ENCODE peak calls at places on chromosome 14, in five cellular contexts. Y is naive thymus-derived CD4-positive, alpha-beta T cell; J is Caco-2; D is right cardiac atrium; F is A549. I is an unnamed sample.

GRCh38 chr14:99055816-99056215 is 216.2 kb downstream of the BCL11B start:
- DNase-seq in Y (no peak), J (no peak), D (no peak), F (no peak), I (no peak)

GRCh38 chr14:81737938-81738337 is 204.3 kb upstream of the SEL1L start:
- DNase-seq in Y (no peak), J (no peak), D (no peak), F (no peak), I (no peak)

GRCh38 chr14:24054324-24054641 is 2.5 kb downstream of the CARMIL3 start:
- DNase-seq in Y (no peak), J (no peak), D (peak; percentile 37), F (no peak), I (no peak)

GRCh38 chr14:60363275-60363674 is 114.3 kb downstream of the PPM1A start:
- DNase-seq in Y (no peak), J (no peak), D (no peak), F (no peak), I (no peak)

GRCh38 chr14:97634786-97635185 is 837.6 kb downstream of the VRK1 start:
- DNase-seq in Y (peak; percentile 65), J (no peak), D (no peak), F (no peak), I (no peak)

GRCh38 chr14:70641548-70642312 is at the start of gene TTC9:
- DNase-seq in Y (peak; percentile 24), J (peak; percentile 60), D (peak; percentile 67), F (peak; percentile 52), I (no peak)

GRCh38 chr14:23300687-23301223 is 1.9 kb downstream of the PPP1R3E start:
- DNase-seq in Y (peak; percentile 13), J (peak; percentile 29), D (peak; percentile 82), F (no peak), I (no peak)

GRCh38 chr14:22536853-22537338 is 52.1 kb downstream of the DAD1 start:
- DNase-seq in Y (no peak), J (peak; percentile 15), D (peak; percentile 62), F (peak; percentile 90), I (no peak)

GRCh38 chr14:89232366-89233070 is 184.5 kb downstream of the FOXN3 start:
- DNase-seq in Y (no peak), J (peak; percentile 21), D (no peak), F (no peak), I (no peak)

GRCh38 chr14:94341654-94342333 is 18.7 kb upstream of the SERPINA6 start:
- DNase-seq in Y (no peak), J (no peak), D (no peak), F (no peak), I (no peak)

GRCh38 chr14:90699016-90699415 is 117.2 kb downstream of the TTC7B start:
- DNase-seq in Y (no peak), J (no peak), D (no peak), F (no peak), I (no peak)

GRCh38 chr14:79016828-79017505 is 846.8 kb downstream of the NRXN3 start:
- DNase-seq in Y (no peak), J (peak; percentile 26), D (no peak), F (no peak), I (no peak)

GRCh38 chr14:61025239-61026223 is 44.5 kb downstream of the SLC38A6 start:
- DNase-seq in Y (peak; percentile 29), J (peak; percentile 64), D (peak; percentile 69), F (peak; percentile 31), I (peak; percentile 25)

GRCh38 chr14:30779210-30779609 is 95.1 kb upstream of the COCH start:
- DNase-seq in Y (no peak), J (no peak), D (no peak), F (no peak), I (no peak)

GRCh38 chr14:94048676-94049624 is 22.8 kb downstream of the OTUB2 start:
- DNase-seq in Y (no peak), J (no peak), D (peak; percentile 26), F (no peak), I (no peak)

GRCh38 chr14:89027097-89027740 is 202.8 kb downstream of the TTC8 start:
- DNase-seq in Y (peak; percentile 33), J (peak; percentile 72), D (peak; percentile 80), F (peak; percentile 72), I (no peak)

GRCh38 chr14:105480807-105481801 is 5.6 kb upstream of the CRIP1 start:
- DNase-seq in Y (peak; percentile 87), J (peak; percentile 95), D (peak; percentile 96), F (peak; percentile 86), I (no peak)

GRCh38 chr14:32494566-32495434 is 165.7 kb downstream of the AKAP6 start:
- DNase-seq in Y (no peak), J (no peak), D (peak; percentile 30), F (no peak), I (no peak)

GRCh38 chr14:99779751-99780150 is 13.5 kb upstream of the EML1 start:
- DNase-seq in Y (no peak), J (no peak), D (no peak), F (no peak), I (no peak)

GRCh38 chr14:102795060-102795925 is 18.0 kb downstream of the TRAF3 start:
- DNase-seq in Y (no peak), J (peak; percentile 65), D (peak; percentile 72), F (peak; percentile 86), I (no peak)

GRCh38 chr14:64234877-64235651 is 59.1 kb downstream of the ESR2 start:
- DNase-seq in Y (no peak), J (no peak), D (peak; percentile 51), F (no peak), I (no peak)

GRCh38 chr14:77102154-77102553 is 4.1 kb downstream of the CIPC start:
- DNase-seq in Y (no peak), J (no peak), D (no peak), F (no peak), I (no peak)

GRCh38 chr14:21257395-21258193 is 11.6 kb downstream of the HNRNPC start:
- DNase-seq in Y (no peak), J (no peak), D (no peak), F (no peak), I (no peak)

GRCh38 chr14:65156568-65157366 is 54.5 kb upstream of the MAX start:
- DNase-seq in Y (no peak), J (no peak), D (peak; percentile 70), F (no peak), I (no peak)

GRCh38 chr14:75339059-75339458 is 60.4 kb downstream of the FOS start:
- DNase-seq in Y (no peak), J (no peak), D (no peak), F (no peak), I (no peak)

GRCh38 chr14:75328575-75328974 is 49.9 kb downstream of the FOS start:
- DNase-seq in Y (no peak), J (no peak), D (no peak), F (no peak), I (no peak)

GRCh38 chr14:75335588-75335987 is 57.0 kb downstream of the FOS start:
- DNase-seq in Y (no peak), J (no peak), D (no peak), F (no peak), I (no peak)

GRCh38 chr14:75334191-75335051 is 55.8 kb downstream of the FOS start:
- DNase-seq in Y (peak; percentile 67), J (no peak), D (peak; percentile 83), F (no peak), I (no peak)

GRCh38 chr14:75333523-75334190 is 55.0 kb downstream of the FOS start:
- DNase-seq in Y (peak; percentile 4), J (no peak), D (peak; percentile 70), F (no peak), I (no peak)
- H3K4me3 ChIP-seq in Y (peak overlapping the region; percentile 71), J (no peak overlapping the region), D (no peak overlapping the region), F (no peak overlapping the region), I (no peak overlapping the region)

GRCh38 chr14:68397827-68398226 is 395.0 kb downstream of the ZFP36L1 start:
- DNase-seq in Y (no peak), J (peak; percentile 32), D (no peak), F (no peak), I (no peak)
- H3K4me1 ChIP-seq in Y (no peaks in the 10 kb centered on the region), J (peaks cover 34% of the 10 kb centered on the region), D (peaks cover 14% of the 10 kb centered on the region), F (peaks cover 30% of the 10 kb centered on the region), I (peaks cover 5% of the 10 kb centered on the region)

GRCh38 chr14:36506732-36507614 is 13.1 kb downstream of the NKX2-1 start:
- DNase-seq in Y (no peak), J (no peak), D (no peak), F (no peak), I (no peak)

GRCh38 chr14:36504805-36505192 is 15.2 kb downstream of the NKX2-1 start:
- DNase-seq in Y (no peak), J (no peak), D (no peak), F (no peak), I (no peak)

GRCh38 chr14:36503771-36504741 is 16.0 kb downstream of the NKX2-1 start:
- DNase-seq in Y (no peak), J (no peak), D (no peak), F (no peak), I (no peak)

GRCh38 chr14:36505892-36506731 is 13.9 kb downstream of the NKX2-1 start:
- DNase-seq in Y (no peak), J (no peak), D (no peak), F (no peak), I (no peak)

DNA sequence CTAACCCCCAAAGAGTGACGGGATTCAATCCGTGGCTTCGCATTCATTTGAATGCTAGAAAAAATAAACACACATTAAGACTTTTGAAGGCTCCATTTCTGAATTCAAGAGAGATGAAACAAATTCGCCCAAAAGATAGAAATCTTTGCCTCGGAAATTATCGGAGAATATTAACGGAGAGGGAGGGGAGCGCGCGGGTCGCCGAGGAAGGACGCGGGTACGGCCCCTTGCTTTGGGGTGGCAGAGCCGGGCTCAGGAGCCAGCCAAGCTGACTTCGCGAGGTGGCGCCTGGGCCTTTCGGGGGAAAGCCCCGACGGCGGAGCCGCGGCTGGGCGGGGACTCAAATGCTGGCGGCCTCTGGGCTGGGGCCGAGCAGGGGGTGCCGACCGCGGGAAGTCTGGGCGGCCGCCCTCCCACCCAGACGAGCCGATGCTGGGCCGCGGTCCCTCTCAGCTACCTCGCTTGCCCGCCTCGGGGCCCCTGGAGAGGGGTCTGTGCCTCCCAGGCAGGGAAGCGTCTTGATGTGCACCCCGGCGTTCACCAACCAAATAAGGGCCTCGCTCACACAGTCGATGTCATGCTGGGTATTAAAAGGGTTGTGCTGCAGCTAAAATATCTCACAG is 14.7 kb downstream of the NKX2-1 start:
- DNase-seq in Y (no peak), J (no peak), D (no peak), F (no peak), I (no peak)
- H3K4me3 ChIP-seq in Y (no peak overlapping the region), J (no peak overlapping the region), D (no peak overlapping the region), F (peak overlapping the region; percentile 14), I (peak overlapping the region; percentile 19)

GRCh38 chr14:45133683-45134050 is 614 bp downstream of the FKBP3 start:
- DNase-seq in Y (no peak), J (no peak), D (no peak), F (no peak), I (no peak)
- H3K4me1 ChIP-seq in Y (peaks cover 19% of the 10 kb centered on the region), J (peaks cover 8% of the 10 kb centered on the region), D (no peaks in the 10 kb centered on the region), F (peaks cover 20% of the 10 kb centered on the region), I (no peaks in the 10 kb centered on the region)

I was measured in iPS DF 6.9.